ENCODE peak calls at places on chromosome 9, in six cellular contexts. One of them, this sample, is unnamed.
A peak's percentile ranks its signal among the peaks of the same experiment; 100 is the strongest.

GRCh38 chr9:129887210-129888084 is 52.2 kb downstream of the USP20 start:
- DNase-seq in testis: peak; percentile 45
- DNase-seq in ascending aorta: no peak
- DNase-seq in heart left ventricle: no peak
- DNase-seq in PC-9: peak; percentile 44
- DNase-seq in hepatocyte: no peak
- DNase-seq in this sample: peak; percentile 31

GRCh38 chr9:33737811-33738606 is 57.4 kb upstream of the PRSS3 start:
- DNase-seq in testis: peak; percentile 71
- DNase-seq in ascending aorta: no peak
- DNase-seq in heart left ventricle: peak; percentile 25
- DNase-seq in PC-9: peak; percentile 43
- DNase-seq in hepatocyte: peak; percentile 76
- DNase-seq in this sample: peak; percentile 77

GRCh38 chr9:87725356-87725899 is 491 bp upstream of the CTSL start:
- DNase-seq in testis: peak; percentile 37
- DNase-seq in ascending aorta: no peak
- DNase-seq in heart left ventricle: peak; percentile 54
- DNase-seq in PC-9: no peak
- DNase-seq in hepatocyte: peak; percentile 38
- DNase-seq in this sample: peak; percentile 59

GRCh38 chr9:15178621-15179020 is 128.4 kb downstream of the TTC39B start:
- DNase-seq in testis: no peak
- DNase-seq in ascending aorta: no peak
- DNase-seq in heart left ventricle: no peak
- DNase-seq in PC-9: no peak
- DNase-seq in hepatocyte: no peak
- DNase-seq in this sample: no peak

GRCh38 chr9:86734762-86735161 is 212.5 kb downstream of the GAS1 start:
- DNase-seq in testis: no peak
- DNase-seq in ascending aorta: no peak
- DNase-seq in heart left ventricle: no peak
- DNase-seq in PC-9: no peak
- DNase-seq in hepatocyte: no peak
- DNase-seq in this sample: no peak

GRCh38 chr9:121560921-121561320 is 61.3 kb upstream of the GGTA1 start:
- DNase-seq in testis: no peak
- DNase-seq in ascending aorta: no peak
- DNase-seq in heart left ventricle: no peak
- DNase-seq in PC-9: no peak
- DNase-seq in hepatocyte: no peak
- DNase-seq in this sample: no peak

GRCh38 chr9:101226803-101227202 is 158.0 kb downstream of the BAAT start:
- DNase-seq in testis: no peak
- DNase-seq in ascending aorta: no peak
- DNase-seq in heart left ventricle: no peak
- DNase-seq in PC-9: no peak
- DNase-seq in hepatocyte: no peak
- DNase-seq in this sample: no peak

GRCh38 chr9:123678038-123678877 is 251.7 kb downstream of the DENND1A start:
- DNase-seq in testis: no peak
- DNase-seq in ascending aorta: no peak
- DNase-seq in heart left ventricle: no peak
- DNase-seq in PC-9: no peak
- DNase-seq in hepatocyte: peak; percentile 48
- DNase-seq in this sample: no peak

GRCh38 chr9:125374443-125375309 is 113.0 kb downstream of the GAPVD1 start:
- DNase-seq in testis: peak; percentile 42
- DNase-seq in ascending aorta: no peak
- DNase-seq in heart left ventricle: peak; percentile 55
- DNase-seq in PC-9: peak; percentile 70
- DNase-seq in hepatocyte: peak; percentile 85
- DNase-seq in this sample: peak; percentile 91
- H3K4me3 ChIP-seq in testis: no peak overlapping the region
- H3K4me3 ChIP-seq in ascending aorta: peak overlapping the region; percentile 41
- H3K4me3 ChIP-seq in heart left ventricle: peak overlapping the region; percentile 50
- H3K4me3 ChIP-seq in PC-9: peak overlapping the region; percentile 49
- H3K4me3 ChIP-seq in hepatocyte: peak overlapping the region; percentile 40
- H3K4me3 ChIP-seq in this sample: peak overlapping the region; percentile 69

GRCh38 chr9:36144322-36145206 is 8.0 kb downstream of the GLIPR2 start:
- DNase-seq in testis: no peak
- DNase-seq in ascending aorta: no peak
- DNase-seq in heart left ventricle: no peak
- DNase-seq in PC-9: no peak
- DNase-seq in hepatocyte: no peak
- DNase-seq in this sample: no peak

GRCh38 chr9:36141288-36141687 is 4.8 kb downstream of the GLIPR2 start:
- DNase-seq in testis: peak; percentile 49
- DNase-seq in ascending aorta: no peak
- DNase-seq in heart left ventricle: no peak
- DNase-seq in PC-9: peak; percentile 70
- DNase-seq in hepatocyte: no peak
- DNase-seq in this sample: peak; percentile 61

GRCh38 chr9:36141761-36142160 is 5.2 kb downstream of the GLIPR2 start:
- DNase-seq in testis: no peak
- DNase-seq in ascending aorta: no peak
- DNase-seq in heart left ventricle: no peak
- DNase-seq in PC-9: no peak
- DNase-seq in hepatocyte: no peak
- DNase-seq in this sample: no peak

GRCh38 chr9:36142510-36143161 is 6.1 kb downstream of the GLIPR2 start:
- DNase-seq in testis: no peak
- DNase-seq in ascending aorta: no peak
- DNase-seq in heart left ventricle: no peak
- DNase-seq in PC-9: no peak
- DNase-seq in hepatocyte: no peak
- DNase-seq in this sample: no peak

GRCh38 chr9:36143242-36143641 is 6.7 kb downstream of the GLIPR2 start:
- DNase-seq in testis: no peak
- DNase-seq in ascending aorta: no peak
- DNase-seq in heart left ventricle: no peak
- DNase-seq in PC-9: no peak
- DNase-seq in hepatocyte: no peak
- DNase-seq in this sample: no peak
- H3K4me1 ChIP-seq in testis: peaks cover 17% of the 10 kb centered on the region
- H3K4me1 ChIP-seq in ascending aorta: peaks cover 17% of the 10 kb centered on the region
- H3K4me1 ChIP-seq in heart left ventricle: peaks cover 100% of the 10 kb centered on the region
- H3K4me1 ChIP-seq in PC-9: peaks cover 11% of the 10 kb centered on the region
- H3K4me1 ChIP-seq in hepatocyte: peaks cover 2% of the 10 kb centered on the region
- H3K4me1 ChIP-seq in this sample: peaks cover 70% of the 10 kb centered on the region

GRCh38 chr9:36462245-36462644 is 62.2 kb upstream of the RNF38 start:
- DNase-seq in testis: no peak
- DNase-seq in ascending aorta: no peak
- DNase-seq in heart left ventricle: no peak
- DNase-seq in PC-9: no peak
- DNase-seq in hepatocyte: no peak
- DNase-seq in this sample: no peak

GRCh38 chr9:36461341-36461740 is 61.3 kb upstream of the RNF38 start:
- DNase-seq in testis: no peak
- DNase-seq in ascending aorta: no peak
- DNase-seq in heart left ventricle: no peak
- DNase-seq in PC-9: no peak
- DNase-seq in hepatocyte: no peak
- DNase-seq in this sample: peak; percentile 65

GRCh38 chr9:36456480-36457115 is 56.5 kb upstream of the RNF38 start:
- DNase-seq in testis: no peak
- DNase-seq in ascending aorta: no peak
- DNase-seq in heart left ventricle: no peak
- DNase-seq in PC-9: no peak
- DNase-seq in hepatocyte: no peak
- DNase-seq in this sample: no peak

GRCh38 chr9:36451949-36452348 is 51.9 kb upstream of the RNF38 start:
- DNase-seq in testis: no peak
- DNase-seq in ascending aorta: no peak
- DNase-seq in heart left ventricle: no peak
- DNase-seq in PC-9: no peak
- DNase-seq in hepatocyte: no peak
- DNase-seq in this sample: no peak

DNA sequence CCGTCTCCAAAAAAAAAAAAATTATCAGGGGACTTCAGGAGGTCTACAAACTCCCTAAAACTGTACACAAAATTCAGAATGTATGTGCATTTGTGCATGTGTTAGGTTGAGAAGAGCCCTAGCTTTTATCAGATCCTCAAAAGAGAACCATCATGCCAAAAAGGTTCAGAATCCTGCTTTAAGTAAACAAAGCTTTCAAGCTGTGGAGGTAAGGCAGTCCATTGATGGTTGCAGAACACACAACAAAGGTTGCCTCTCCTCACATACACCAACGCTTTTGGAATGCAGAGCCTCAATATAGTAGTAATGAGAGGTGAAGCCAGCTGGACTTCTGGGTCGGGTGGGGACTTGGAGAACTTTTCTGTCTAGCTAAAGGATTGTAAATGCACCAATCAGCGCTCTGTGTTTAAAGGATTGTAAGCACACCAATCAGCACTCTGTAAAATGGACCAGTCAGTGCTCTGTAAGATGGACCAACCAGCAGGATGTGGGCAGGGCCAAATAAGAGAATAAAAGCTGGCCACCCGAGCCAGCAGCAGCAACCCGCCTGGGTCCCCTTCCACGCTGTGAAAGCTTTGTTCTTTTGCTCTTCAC is 57.9 kb upstream of the RNF38 start:
- DNase-seq in testis: no peak
- DNase-seq in ascending aorta: no peak
- DNase-seq in heart left ventricle: no peak
- DNase-seq in PC-9: no peak
- DNase-seq in hepatocyte: no peak
- DNase-seq in this sample: no peak
- H3K4me3 ChIP-seq in testis: no peak overlapping the region
- H3K4me3 ChIP-seq in ascending aorta: no peak overlapping the region
- H3K4me3 ChIP-seq in heart left ventricle: no peak overlapping the region
- H3K4me3 ChIP-seq in PC-9: no peak overlapping the region
- H3K4me3 ChIP-seq in hepatocyte: no peak overlapping the region
- H3K4me3 ChIP-seq in this sample: no peak overlapping the region

DNA sequence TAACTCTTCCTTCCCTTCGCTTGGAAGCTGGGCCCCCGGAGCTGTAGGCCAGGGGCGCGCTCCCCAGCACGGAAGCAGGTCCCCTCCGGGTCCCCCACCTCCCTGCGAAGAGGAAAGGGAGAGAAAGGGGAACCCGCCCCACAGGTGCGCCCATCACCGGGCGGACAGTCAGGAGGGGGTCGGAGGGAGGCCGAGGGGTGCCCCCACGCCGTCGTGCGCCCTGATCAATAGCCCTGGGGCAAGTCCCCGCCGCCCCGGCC is 793 bp downstream of the AGPAT2 start:
- DNase-seq in testis: no peak
- DNase-seq in ascending aorta: no peak
- DNase-seq in heart left ventricle: no peak
- DNase-seq in PC-9: no peak
- DNase-seq in hepatocyte: no peak
- DNase-seq in this sample: no peak
- H3K4me1 ChIP-seq in testis: peaks cover 19% of the 10 kb centered on the region
- H3K4me1 ChIP-seq in ascending aorta: peaks cover 11% of the 10 kb centered on the region
- H3K4me1 ChIP-seq in heart left ventricle: peaks cover 41% of the 10 kb centered on the region
- H3K4me1 ChIP-seq in PC-9: peaks cover 20% of the 10 kb centered on the region
- H3K4me1 ChIP-seq in hepatocyte: peaks cover 24% of the 10 kb centered on the region
- H3K4me1 ChIP-seq in this sample: peaks cover 36% of the 10 kb centered on the region

GRCh38 chr9:20553750-20554149 is 68.5 kb downstream of the MLLT3 start:
- DNase-seq in testis: no peak
- DNase-seq in ascending aorta: no peak
- DNase-seq in heart left ventricle: no peak
- DNase-seq in PC-9: no peak
- DNase-seq in hepatocyte: no peak
- DNase-seq in this sample: no peak
- H3K4me3 ChIP-seq in testis: no peak overlapping the region
- H3K4me3 ChIP-seq in ascending aorta: no peak overlapping the region
- H3K4me3 ChIP-seq in heart left ventricle: no peak overlapping the region
- H3K4me3 ChIP-seq in PC-9: no peak overlapping the region
- H3K4me3 ChIP-seq in hepatocyte: no peak overlapping the region
- H3K4me3 ChIP-seq in this sample: no peak overlapping the region

DNA sequence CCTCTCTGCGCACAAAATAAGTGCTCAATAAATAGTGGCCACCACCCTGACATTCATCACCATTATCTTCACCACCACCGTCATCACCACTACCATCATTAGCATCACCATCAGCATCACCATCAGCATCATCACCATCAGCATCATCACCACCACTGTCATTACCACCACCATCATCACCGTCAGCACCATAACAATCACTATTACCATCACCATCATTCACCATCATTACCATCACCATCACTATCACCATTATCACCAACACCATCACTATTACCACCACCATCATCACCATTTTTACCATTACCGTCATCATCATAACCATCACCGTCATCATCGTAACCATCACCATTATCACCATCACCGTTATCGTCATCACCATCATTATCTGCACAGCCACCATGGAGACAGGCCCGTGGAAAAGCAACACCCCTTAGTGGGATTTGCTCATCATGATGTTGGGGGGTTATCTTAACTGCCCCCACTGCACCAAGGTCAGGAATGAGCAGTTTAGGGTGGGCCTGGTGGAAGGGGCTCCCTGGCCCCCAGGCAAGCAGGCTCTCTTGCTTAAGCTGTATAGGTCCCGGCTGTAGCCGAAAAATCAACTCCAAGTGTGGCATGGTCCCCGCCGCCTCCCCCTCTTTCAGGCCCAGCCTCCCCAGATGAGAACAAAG is 18.1 kb downstream of the AKNA start:
- DNase-seq in testis: no peak
- DNase-seq in ascending aorta: peak; percentile 7
- DNase-seq in heart left ventricle: no peak
- DNase-seq in PC-9: no peak
- DNase-seq in hepatocyte: no peak
- DNase-seq in this sample: no peak
- H3K4me1 ChIP-seq in testis: peaks cover 2% of the 10 kb centered on the region
- H3K4me1 ChIP-seq in ascending aorta: no peaks in the 10 kb centered on the region
- H3K4me1 ChIP-seq in heart left ventricle: peaks cover 100% of the 10 kb centered on the region
- H3K4me1 ChIP-seq in PC-9: peaks cover 23% of the 10 kb centered on the region
- H3K4me1 ChIP-seq in hepatocyte: peaks cover 26% of the 10 kb centered on the region
- H3K4me1 ChIP-seq in this sample: peaks cover 63% of the 10 kb centered on the region